ENCODE peak calls at places on chromosomes 6 and 20, in eight cellular contexts. U is GM12891; I is NCI-H446; X is activated T-helper 2 cell treated with anti-CD3 and anti-CD28 coated beads, Interferon-gamma antibody, Interleukin-2, Interleukin-4, amounts not matched to agents 10 μg/mL and 5 μg/mL and 100 μg/mL, durations not matched to agents 14 hours and 24 hours and 36 hours; Z is WTC11; D is lower leg skin; H is epithelial cell of esophagus; Q is left cardiac atrium. A is an unnamed sample.

GRCh38 chr20:32727663-32728062 is 15.6 kb downstream of the COMMD7 start:
- DNase-seq in Z (no peak), I (no peak), H (no peak), X (no peak), D (no peak), U (no peak), Q (no peak), A (no peak)

GRCh38 chr6:13357551-13358075 is 29.3 kb upstream of the TBC1D7 start:
- DNase-seq in X (no peak), D (no peak), Z (peak), Q (peak), H (no peak), U (no peak), I (no peak), A (no peak)

GRCh38 chr6:34538581-34538980 is 17.5 kb downstream of the SPDEF start:
- DNase-seq in X (no peak), H (no peak), U (no peak), D (no peak), Q (no peak), Z (no peak), I (no peak), A (no peak)

GRCh38 chr20:8388146-8388545 is 256.1 kb downstream of the PLCB1 start:
- DNase-seq in Q (no peak), U (no peak), Z (no peak), D (no peak), H (no peak), I (no peak), X (no peak), A (no peak)

GRCh38 chr20:36606171-36607116 is 865 bp downstream of the RAB5IF start:
- DNase-seq in U (no peak), D (no peak), X (no peak), Z (peak), I (no peak), H (peak), Q (no peak), A (no peak)

GRCh38 chr6:138999949-139000725 is 12.1 kb upstream of the REPS1 start:
- DNase-seq in D (no peak), I (no peak), Q (no peak), X (no peak), H (peak), U (no peak), Z (no peak), A (no peak)

GRCh38 chr6:112189494-112189893 is 64.9 kb downstream of the LAMA4 start:
- DNase-seq in D (no peak), X (no peak), U (no peak), H (no peak), I (no peak), Z (no peak), Q (no peak), A (no peak)

GRCh38 chr20:22341508-22341907 is 242.9 kb downstream of the FOXA2 start:
- DNase-seq in U (no peak), D (no peak), Q (no peak), I (no peak), Z (no peak), H (peak), X (no peak), A (no peak)

GRCh38 chr6:129748212-129748900 is 38.4 kb upstream of the ARHGAP18 start:
- DNase-seq in H (peak), X (peak), I (no peak), D (peak), Z (no peak), Q (no peak), U (no peak), A (no peak)

GRCh38 chr6:28633445-28634215 is 107.9 kb downstream of the GPX5 start:
- DNase-seq in H (no peak), Z (peak), D (no peak), Q (no peak), X (no peak), U (no peak), I (no peak), A (no peak)

GRCh38 chr6:169967687-169968086 is 216.3 kb downstream of the ERMARD start:
- DNase-seq in Z (no peak), D (no peak), U (no peak), H (no peak), X (peak), Q (no peak), I (no peak), A (no peak)

GRCh38 chr6:72820906-72821305 is 199.0 kb downstream of the KCNQ5 start:
- DNase-seq in X (no peak), D (no peak), U (no peak), Q (no peak), I (no peak), H (no peak), Z (no peak), A (no peak)

GRCh38 chr6:41072836-41073202 is at the start of gene NFYA:
- DNase-seq in D (no peak), Z (peak), Q (peak), X (no peak), H (no peak), U (peak), I (no peak), A (peak)

GRCh38 chr6:100176321-100176950 is 182.4 kb upstream of the MCHR2 start:
- DNase-seq in H (peak), Q (no peak), X (no peak), I (no peak), U (no peak), D (no peak), Z (no peak), A (peak)

GRCh38 chr20:43583982-43584432 is 6.7 kb upstream of the IFT52 start:
- DNase-seq in Z (no peak), H (peak), Q (peak), I (no peak), U (no peak), X (no peak), D (peak), A (peak)

GRCh38 chr6:139844907-139845306 is 470.5 kb upstream of the CITED2 start:
- DNase-seq in H (no peak), X (no peak), Q (no peak), U (no peak), Z (no peak), I (no peak), D (no peak), A (no peak)

GRCh38 chr6:24743944-24744335 is 25.0 kb upstream of the C6orf62 start:
- DNase-seq in U (no peak), I (no peak), D (no peak), H (no peak), Q (no peak), X (no peak), Z (no peak), A (no peak)

GRCh38 chr6:3390698-3391097 is 66.2 kb downstream of the SLC22A23 start:
- DNase-seq in D (peak), I (no peak), Z (no peak), X (no peak), H (peak), U (no peak), Q (peak), A (peak)

GRCh38 chr20:57548177-57549058 is 12.5 kb upstream of the PCK1 start:
- DNase-seq in I (no peak), D (no peak), X (no peak), Q (no peak), Z (no peak), U (no peak), H (no peak), A (no peak)

GRCh38 chr6:3252861-3253596 is 5.7 kb upstream of the PSMG4 start:
- DNase-seq in Q (no peak), Z (no peak), H (no peak), I (no peak), D (no peak), U (no peak), X (no peak), A (no peak)

GRCh38 chr20:45347936-45348809 is at the start of gene SDC4:
- DNase-seq in I (no peak), D (no peak), Q (peak), U (no peak), Z (peak), X (peak), H (peak), A (peak)

GRCh38 chr6:122289721-122290501 is 109.5 kb upstream of the HSF2 start:
- DNase-seq in H (peak), D (no peak), Q (no peak), U (no peak), I (no peak), X (no peak), Z (peak), A (no peak)

GRCh38 chr6:142297996-142298753 is 3.6 kb upstream of the ADGRG6 start:
- DNase-seq in Q (no peak), U (no peak), Z (no peak), D (no peak), I (no peak), H (peak), X (no peak), A (no peak)

GRCh38 chr6:107571354-107571753 is 81.4 kb downstream of the SOBP start:
- DNase-seq in X (no peak), D (no peak), Z (no peak), Q (no peak), I (no peak), H (peak), U (no peak), A (no peak)

GRCh38 chr6:14858808-14859207 is 387.1 kb upstream of the JARID2 start:
- DNase-seq in I (no peak), D (no peak), Z (no peak), H (no peak), Q (no peak), X (no peak), U (no peak), A (no peak)

GRCh38 chr6:154258064-154258757 is 98.4 kb downstream of the IPCEF1 start:
- DNase-seq in X (no peak), I (no peak), D (no peak), Q (no peak), Z (no peak), U (no peak), H (no peak), A (no peak)

GRCh38 chr20:47274449-47275108 is 81.9 kb downstream of the ZMYND8 start:
- DNase-seq in Z (no peak), H (peak), I (no peak), Q (no peak), D (peak), X (no peak), U (peak), A (no peak)

GRCh38 chr20:17453592-17453991 is 77.6 kb downstream of the BFSP1 start:
- DNase-seq in I (no peak), H (no peak), D (no peak), Z (no peak), Q (no peak), U (no peak), X (no peak), A (no peak)

GRCh38 chr20:37864275-37864674 is 38.7 kb upstream of the VSTM2L start:
- DNase-seq in D (no peak), X (no peak), Z (no peak), Q (no peak), H (no peak), U (no peak), I (no peak), A (no peak)

GRCh38 chr6:148629910-148630470 is 116.8 kb upstream of the UST start:
- DNase-seq in H (peak), D (no peak), I (no peak), U (no peak), Z (no peak), X (no peak), Q (no peak), A (no peak)

GRCh38 chr6:38179300-38179699 is 359.8 kb downstream of the ZFAND3 start:
- DNase-seq in D (no peak), I (no peak), H (no peak), Q (no peak), X (no peak), Z (peak), U (no peak), A (no peak)

GRCh38 chr6:135234492-135234780 is 53.3 kb downstream of the MYB start:
- DNase-seq in D (no peak), U (no peak), Q (no peak), X (no peak), Z (no peak), H (no peak), I (no peak), A (no peak)

GRCh38 chr20:17584684-17585083 is 14.8 kb downstream of the DSTN start:
- DNase-seq in I (no peak), U (no peak), H (no peak), Z (no peak), X (no peak), Q (no peak), D (no peak), A (no peak)

GRCh38 chr6:46243754-46244153 is 73.0 kb upstream of the ENPP5 start:
- DNase-seq in Z (no peak), D (no peak), I (no peak), Q (no peak), X (no peak), U (no peak), H (no peak), A (no peak)

GRCh38 chr6:163419413-163420314 is 5.1 kb downstream of the QKI start:
- DNase-seq in Q (no peak), U (no peak), I (no peak), D (no peak), Z (no peak), H (no peak), X (no peak), A (no peak)

GRCh38 chr20:33964431-33964830 is 29.3 kb upstream of the RALY start:
- DNase-seq in X (no peak), D (no peak), U (no peak), Q (no peak), I (no peak), H (no peak), Z (no peak), A (no peak)

GRCh38 chr20:8401491-8401890 is 269.4 kb downstream of the PLCB1 start:
- DNase-seq in U (no peak), H (no peak), Q (no peak), Z (no peak), I (no peak), D (no peak), X (no peak), A (no peak)

GRCh38 chr6:74899416-74899815 is 306.4 kb downstream of the COL12A1 start:
- DNase-seq in X (no peak), H (peak), D (no peak), Z (no peak), I (no peak), Q (no peak), U (no peak), A (no peak)

GRCh38 chr6:79048611-79049010 is 29.4 kb downstream of the PHIP start:
- DNase-seq in D (no peak), Q (no peak), Z (peak), H (peak), X (no peak), I (no peak), U (no peak), A (no peak)

A was measured in tibial nerve.